ENCODE peak calls at places on chromosomes 6 and 20, in ten cellular contexts. B is mesothelial cell of epicardium, M is activated T-cell treated with anti-CD3 and anti-CD28 coated beads for 1 hour, D is anterior cingulate cortex, U is mucosa of gallbladder, C is T-cell, Y is esophagus squamous epithelium, O is hippocampal formation, T is hepatocyte, Q is fibroblast of the aortic adventitia. E is an unnamed sample.

GRCh38 chr6:117354671-117355070 is 71.1 kb downstream of the ROS1 start:
- DNase-seq in B (no peak), M (no peak), D (no peak), U (no peak), C (no peak), Y (no peak), O (no peak), T (no peak), Q (no peak), E (no peak)

GRCh38 chr6:46510656-46511055 is 19.4 kb upstream of the RCAN2 start:
- DNase-seq in B (no peak), M (no peak), D (no peak), U (peak), C (no peak), Y (no peak), O (peak), T (no peak), Q (peak), E (no peak)

GRCh38 chr6:114064862-114065261 is 93.9 kb upstream of the HDAC2 start:
- DNase-seq in B (no peak), M (no peak), D (no peak), U (no peak), C (no peak), Y (no peak), O (no peak), T (no peak), Q (no peak), E (no peak)

GRCh38 chr6:21997414-21998037 is 299.3 kb downstream of the PRL start:
- DNase-seq in B (no peak), M (no peak), D (no peak), U (no peak), C (no peak), Y (no peak), O (no peak), T (no peak), Q (no peak), E (no peak)

GRCh38 chr20:60206259-60206658 is 248.0 kb downstream of the CDH26 start:
- DNase-seq in B (no peak), M (no peak), D (no peak), U (no peak), C (no peak), Y (no peak), O (no peak), T (peak), Q (peak), E (peak)

GRCh38 chr6:167448378-167448777 is 123.5 kb downstream of the TTLL2 start:
- DNase-seq in B (no peak), M (no peak), D (no peak), U (no peak), C (no peak), Y (no peak), O (no peak), T (no peak), Q (no peak), E (no peak)

GRCh38 chr6:151757506-151757955 is 50.0 kb upstream of the ESR1 start:
- DNase-seq in B (no peak), M (no peak), D (no peak), U (no peak), C (no peak), Y (no peak), O (no peak), T (peak), Q (no peak), E (no peak)

GRCh38 chr6:68445926-68446325 is 189.2 kb upstream of the ADGRB3 start:
- DNase-seq in B (no peak), M (no peak), D (no peak), U (no peak), C (no peak), Y (no peak), O (no peak), T (no peak), Q (no peak), E (no peak)

GRCh38 chr6:153162172-153162571 is 31.1 kb upstream of the RGS17 start:
- DNase-seq in B (no peak), M (no peak), D (no peak), U (no peak), C (no peak), Y (no peak), O (no peak), T (no peak), Q (no peak), E (no peak)

GRCh38 chr6:16752206-16752867 is 8.9 kb downstream of the ATXN1 start:
- DNase-seq in B (no peak), M (no peak), D (no peak), U (no peak), C (no peak), Y (no peak), O (no peak), T (peak), Q (peak), E (no peak)

GRCh38 chr6:158409451-158409850 is 97.2 kb downstream of the TULP4 start:
- DNase-seq in B (no peak), M (no peak), D (no peak), U (no peak), C (no peak), Y (no peak), O (peak), T (no peak), Q (peak), E (no peak)

GRCh38 chr20:20235681-20236080 is 132.2 kb upstream of the INSM1 start:
- DNase-seq in B (no peak), M (no peak), D (no peak), U (no peak), C (no peak), Y (no peak), O (no peak), T (no peak), Q (no peak), E (no peak)

GRCh38 chr20:6632187-6632586 is 135.3 kb upstream of the BMP2 start:
- DNase-seq in B (no peak), M (no peak), D (no peak), U (no peak), C (no peak), Y (no peak), O (no peak), T (peak), Q (no peak), E (no peak)

E was measured in KG1.